ENCODE peak calls at places on chromosomes 12 and 14, in nine cellular contexts. U, Y, T, M, B, C, P, F and Z are unnamed samples.
A peak's percentile ranks its signal among the peaks of the same experiment; 100 is the strongest.

GRCh38 chr12:55296469-55296868 is at the start of gene OR6C6:
- DNase-seq in C (no peak), F (no peak), U (no peak), M (no peak), T (no peak), B (no peak), Y (no peak), P (no peak), Z (no peak)

GRCh38 chr12:16300222-16300621 is 22.7 kb upstream of the SLC15A5 start:
- DNase-seq in T (no peak), C (no peak), P (no peak), B (no peak), F (no peak), U (no peak), M (no peak), Y (no peak), Z (no peak)

GRCh38 chr14:104563191-104563741 is 16.3 kb upstream of the C14orf180 start:
- DNase-seq in F (no peak), P (no peak), B (no peak), C (no peak), T (no peak), U (no peak), Y (no peak), M (no peak), Z (no peak)

GRCh38 chr12:93244514-93245077 is 133.1 kb upstream of the NUDT4 start:
- DNase-seq in Y (no peak), C (no peak), T (no peak), F (no peak), B (no peak), P (no peak), U (no peak), M (no peak), Z (peak; percentile 17)

GRCh38 chr14:61229475-61229888 is 51.7 kb downstream of the TMEM30B start:
- DNase-seq in B (no peak), M (no peak), P (peak; percentile 95), T (no peak), F (peak; percentile 80), C (no peak), Y (no peak), U (no peak), Z (no peak)

GRCh38 chr14:70257526-70257925 is 68.8 kb upstream of the SLC8A3 start:
- DNase-seq in T (no peak), M (no peak), Y (no peak), C (peak; percentile 28), P (peak; percentile 62), B (no peak), U (no peak), F (no peak), Z (peak; percentile 86)

GRCh38 chr12:124760548-124760947 is 103.1 kb downstream of the SCARB1 start:
- DNase-seq in P (no peak), F (no peak), T (no peak), Y (no peak), C (no peak), M (no peak), U (no peak), B (no peak), Z (no peak)

GRCh38 chr12:44053550-44054243 is 217.8 kb downstream of the TMEM117 start:
- DNase-seq in F (no peak), B (no peak), Y (no peak), U (no peak), C (peak; percentile 38), M (peak; percentile 26), P (no peak), T (no peak), Z (no peak)

GRCh38 chr12:105076098-105076497 is 8.2 kb downstream of the ALDH1L2 start:
- DNase-seq in U (no peak), M (peak; percentile 64), T (no peak), F (no peak), B (no peak), P (no peak), C (peak; percentile 86), Y (no peak), Z (no peak)

GRCh38 chr12:15996254-15996653 is 85.1 kb downstream of the DERA start:
- DNase-seq in F (no peak), Y (no peak), U (no peak), C (no peak), M (no peak), B (no peak), P (no peak), T (peak; percentile 37), Z (peak; percentile 10)

GRCh38 chr14:106185837-106186233 is 659.5 kb downstream of the TMEM121 start:
- DNase-seq in P (no peak), B (no peak), C (no peak), F (no peak), M (no peak), Y (peak; percentile 59), T (no peak), U (peak; percentile 50), Z (no peak)

GRCh38 chr12:6723607-6724408 is at the start of gene COPS7A:
- DNase-seq in Y (peak; percentile 89), P (peak; percentile 97), M (peak; percentile 93), U (peak; percentile 89), B (peak; percentile 99), F (peak; percentile 98), T (peak; percentile 98), C (peak; percentile 99), Z (peak; percentile 99)

GRCh38 chr12:460301-461230 is 827 bp downstream of the B4GALNT3 start:
- DNase-seq in B (no peak), C (peak; percentile 14), T (peak; percentile 48), Y (peak; percentile 25), U (peak; percentile 14), F (no peak), P (no peak), M (no peak), Z (no peak)

GRCh38 chr14:102803139-102803538 is 25.9 kb downstream of the TRAF3 start:
- DNase-seq in M (no peak), C (no peak), T (no peak), U (no peak), B (no peak), P (no peak), Y (no peak), F (no peak), Z (no peak)

GRCh38 chr14:19878029-19878642 is 3.2 kb downstream of the OR4K2 start:
- DNase-seq in F (no peak), P (no peak), T (no peak), U (no peak), M (no peak), B (no peak), C (peak; percentile 12), Y (no peak), Z (peak; percentile 58)

GRCh38 chr12:31324845-31325523 is 966 bp downstream of the SINHCAF start:
- DNase-seq in C (peak; percentile 61), U (peak; percentile 26), T (peak; percentile 64), F (no peak), P (peak; percentile 49), M (no peak), B (no peak), Y (peak; percentile 16), Z (peak; percentile 82)

GRCh38 chr14:69651653-69652052 is 40.3 kb downstream of the SUSD6 start:
- DNase-seq in U (no peak), T (peak; percentile 63), M (no peak), B (no peak), C (peak; percentile 54), P (no peak), F (no peak), Y (no peak), Z (peak; percentile 76)